ENCODE peak calls at places on chromosomes 4 and X, in nine cellular contexts. One of them, this sample, is unnamed.
A peak's percentile ranks its signal among the peaks of the same experiment; 100 is the strongest.

GRCh38 chrX:150482537-150483217 is 85.7 kb upstream of the MTM1 start:
- DNase-seq in fibroblast of the conjunctiva: peak; percentile 3
- DNase-seq in heart right ventricle: no peak
- DNase-seq in activated T-cell treated with anti-CD3 and anti-CD28 coated beads for 4 hours: peak; percentile 47
- DNase-seq in amniotic stem cell: peak; percentile 44
- DNase-seq in MM.1S: no peak
- DNase-seq in kidney: no peak
- DNase-seq in WTC11: no peak
- DNase-seq in activated T-helper 9 cell treated with anti-CD3 and anti-CD28 coated beads, Interleukin-2, amount 50 U/mL, for 16 hours: peak; percentile 21
- DNase-seq in this sample: no peak

GRCh38 chr4:5034206-5034605 is 14.9 kb upstream of the CYTL1 start:
- DNase-seq in fibroblast of the conjunctiva: no peak
- DNase-seq in heart right ventricle: no peak
- DNase-seq in activated T-cell treated with anti-CD3 and anti-CD28 coated beads for 4 hours: no peak
- DNase-seq in amniotic stem cell: no peak
- DNase-seq in MM.1S: no peak
- DNase-seq in kidney: no peak
- DNase-seq in WTC11: no peak
- DNase-seq in activated T-helper 9 cell treated with anti-CD3 and anti-CD28 coated beads, Interleukin-2, amount 50 U/mL, for 16 hours: no peak
- DNase-seq in this sample: no peak

GRCh38 chr4:164783966-164784365 is 30.0 kb downstream of the SMIM31 start:
- DNase-seq in fibroblast of the conjunctiva: no peak
- DNase-seq in heart right ventricle: no peak
- DNase-seq in activated T-cell treated with anti-CD3 and anti-CD28 coated beads for 4 hours: no peak
- DNase-seq in amniotic stem cell: no peak
- DNase-seq in MM.1S: no peak
- DNase-seq in kidney: no peak
- DNase-seq in WTC11: no peak
- DNase-seq in activated T-helper 9 cell treated with anti-CD3 and anti-CD28 coated beads, Interleukin-2, amount 50 U/mL, for 16 hours: no peak
- DNase-seq in this sample: no peak

GRCh38 chr4:158870282-158871049 is 101.6 kb downstream of the FNIP2 start:
- DNase-seq in fibroblast of the conjunctiva: no peak
- DNase-seq in heart right ventricle: no peak
- DNase-seq in activated T-cell treated with anti-CD3 and anti-CD28 coated beads for 4 hours: no peak
- DNase-seq in amniotic stem cell: no peak
- DNase-seq in MM.1S: no peak
- DNase-seq in kidney: no peak
- DNase-seq in WTC11: peak; percentile 62
- DNase-seq in activated T-helper 9 cell treated with anti-CD3 and anti-CD28 coated beads, Interleukin-2, amount 50 U/mL, for 16 hours: no peak
- DNase-seq in this sample: no peak

GRCh38 chrX:150313514-150313913 is 49.6 kb upstream of the MAMLD1 start:
- DNase-seq in fibroblast of the conjunctiva: no peak
- DNase-seq in heart right ventricle: no peak
- DNase-seq in activated T-cell treated with anti-CD3 and anti-CD28 coated beads for 4 hours: no peak
- DNase-seq in amniotic stem cell: no peak
- DNase-seq in MM.1S: no peak
- DNase-seq in kidney: no peak
- DNase-seq in WTC11: no peak
- DNase-seq in activated T-helper 9 cell treated with anti-CD3 and anti-CD28 coated beads, Interleukin-2, amount 50 U/mL, for 16 hours: no peak
- DNase-seq in this sample: no peak

GRCh38 chrX:138939038-138939437 is 227.5 kb upstream of the FGF13 start:
- DNase-seq in fibroblast of the conjunctiva: no peak
- DNase-seq in heart right ventricle: no peak
- DNase-seq in activated T-cell treated with anti-CD3 and anti-CD28 coated beads for 4 hours: no peak
- DNase-seq in amniotic stem cell: no peak
- DNase-seq in MM.1S: no peak
- DNase-seq in kidney: no peak
- DNase-seq in WTC11: no peak
- DNase-seq in activated T-helper 9 cell treated with anti-CD3 and anti-CD28 coated beads, Interleukin-2, amount 50 U/mL, for 16 hours: no peak
- DNase-seq in this sample: no peak

GRCh38 chr4:157887316-157887715 is 285.5 kb downstream of the GASK1B start:
- DNase-seq in fibroblast of the conjunctiva: no peak
- DNase-seq in heart right ventricle: no peak
- DNase-seq in activated T-cell treated with anti-CD3 and anti-CD28 coated beads for 4 hours: no peak
- DNase-seq in amniotic stem cell: no peak
- DNase-seq in MM.1S: no peak
- DNase-seq in kidney: no peak
- DNase-seq in WTC11: no peak
- DNase-seq in activated T-helper 9 cell treated with anti-CD3 and anti-CD28 coated beads, Interleukin-2, amount 50 U/mL, for 16 hours: no peak
- DNase-seq in this sample: no peak

GRCh38 chr4:152166567-152166966 is 369.3 kb downstream of the FBXW7 start:
- DNase-seq in fibroblast of the conjunctiva: no peak
- DNase-seq in heart right ventricle: no peak
- DNase-seq in activated T-cell treated with anti-CD3 and anti-CD28 coated beads for 4 hours: no peak
- DNase-seq in amniotic stem cell: no peak
- DNase-seq in MM.1S: no peak
- DNase-seq in kidney: no peak
- DNase-seq in WTC11: peak; percentile 56
- DNase-seq in activated T-helper 9 cell treated with anti-CD3 and anti-CD28 coated beads, Interleukin-2, amount 50 U/mL, for 16 hours: no peak
- DNase-seq in this sample: no peak

GRCh38 chr4:2615821-2616220 is 79.4 kb downstream of the FAM193A start:
- DNase-seq in fibroblast of the conjunctiva: no peak
- DNase-seq in heart right ventricle: no peak
- DNase-seq in activated T-cell treated with anti-CD3 and anti-CD28 coated beads for 4 hours: no peak
- DNase-seq in amniotic stem cell: no peak
- DNase-seq in MM.1S: no peak
- DNase-seq in kidney: no peak
- DNase-seq in WTC11: no peak
- DNase-seq in activated T-helper 9 cell treated with anti-CD3 and anti-CD28 coated beads, Interleukin-2, amount 50 U/mL, for 16 hours: no peak
- DNase-seq in this sample: no peak

GRCh38 chr4:176478076-176478475 is 158.3 kb downstream of the SPCS3 start:
- DNase-seq in fibroblast of the conjunctiva: no peak
- DNase-seq in heart right ventricle: no peak
- DNase-seq in activated T-cell treated with anti-CD3 and anti-CD28 coated beads for 4 hours: no peak
- DNase-seq in amniotic stem cell: no peak
- DNase-seq in MM.1S: no peak
- DNase-seq in kidney: no peak
- DNase-seq in WTC11: no peak
- DNase-seq in activated T-helper 9 cell treated with anti-CD3 and anti-CD28 coated beads, Interleukin-2, amount 50 U/mL, for 16 hours: no peak
- DNase-seq in this sample: no peak

GRCh38 chr4:47525154-47525819 is 40.2 kb downstream of the ATP10D start:
- DNase-seq in fibroblast of the conjunctiva: peak; percentile 63
- DNase-seq in heart right ventricle: no peak
- DNase-seq in activated T-cell treated with anti-CD3 and anti-CD28 coated beads for 4 hours: no peak
- DNase-seq in amniotic stem cell: peak; percentile 74
- DNase-seq in MM.1S: no peak
- DNase-seq in kidney: no peak
- DNase-seq in WTC11: no peak
- DNase-seq in activated T-helper 9 cell treated with anti-CD3 and anti-CD28 coated beads, Interleukin-2, amount 50 U/mL, for 16 hours: no peak
- DNase-seq in this sample: no peak

GRCh38 chr4:108840426-108840975 is 77.6 kb upstream of the ETNPPL start:
- DNase-seq in fibroblast of the conjunctiva: no peak
- DNase-seq in heart right ventricle: no peak
- DNase-seq in activated T-cell treated with anti-CD3 and anti-CD28 coated beads for 4 hours: no peak
- DNase-seq in amniotic stem cell: no peak
- DNase-seq in MM.1S: peak; percentile 61
- DNase-seq in kidney: no peak
- DNase-seq in WTC11: no peak
- DNase-seq in activated T-helper 9 cell treated with anti-CD3 and anti-CD28 coated beads, Interleukin-2, amount 50 U/mL, for 16 hours: no peak
- DNase-seq in this sample: no peak

GRCh38 chr4:150781108-150781663 is 199.2 kb downstream of the MAB21L2 start:
- DNase-seq in fibroblast of the conjunctiva: no peak
- DNase-seq in heart right ventricle: peak; percentile 13
- DNase-seq in activated T-cell treated with anti-CD3 and anti-CD28 coated beads for 4 hours: no peak
- DNase-seq in amniotic stem cell: no peak
- DNase-seq in MM.1S: no peak
- DNase-seq in kidney: no peak
- DNase-seq in WTC11: no peak
- DNase-seq in activated T-helper 9 cell treated with anti-CD3 and anti-CD28 coated beads, Interleukin-2, amount 50 U/mL, for 16 hours: no peak
- DNase-seq in this sample: no peak